ENCODE peak calls at places on chromosomes 6 and 20, in six cellular contexts. Q is prostate gland, X is AG09319, T is neural progenitor cell, N is HFFc6, Z is Calu3. B is an unnamed sample.

GRCh38 chr6:71222676-71223075 is 65.9 kb upstream of the OGFRL1 start:
- DNase-seq in N (no peak), Z (no peak), Q (no peak), T (no peak), X (no peak), B (no peak)

GRCh38 chr6:37338745-37339255 is 15.0 kb upstream of the RNF8 start:
- DNase-seq in T (no peak), N (no peak), Q (peak), X (no peak), Z (no peak), B (no peak)

GRCh38 chr6:83867043-83867442 is 7.6 kb downstream of the CYB5R4 start:
- DNase-seq in Z (no peak), N (no peak), T (no peak), Q (no peak), X (no peak), B (no peak)

GRCh38 chr6:130776287-130776925 is 50.8 kb upstream of the SMLR1 start:
- DNase-seq in Z (no peak), X (no peak), Q (no peak), T (no peak), N (no peak), B (no peak)

GRCh38 chr6:123873974-123874373 is 70.3 kb downstream of the NKAIN2 start:
- DNase-seq in Q (no peak), X (no peak), N (no peak), T (no peak), Z (no peak), B (no peak)

GRCh38 chr6:169975701-169976100 is 224.3 kb downstream of the ERMARD start:
- DNase-seq in T (no peak), X (no peak), Q (no peak), Z (no peak), N (no peak), B (no peak)

GRCh38 chr6:13538084-13538483 is 36.3 kb upstream of the SIRT5 start:
- DNase-seq in Q (no peak), Z (no peak), X (peak), T (no peak), N (peak), B (peak)

GRCh38 chr20:11331096-11331495 is 586.6 kb upstream of the BTBD3 start:
- DNase-seq in N (no peak), X (no peak), T (no peak), Z (no peak), Q (no peak), B (no peak)

GRCh38 chr6:79833264-79833663 is 114.1 kb downstream of the ELOVL4 start:
- DNase-seq in Z (no peak), X (no peak), N (no peak), Q (no peak), T (no peak), B (no peak)

GRCh38 chr6:315921-316752 is 23.9 kb downstream of the DUSP22 start:
- DNase-seq in Z (no peak), N (no peak), X (no peak), Q (no peak), T (no peak), B (no peak)

GRCh38 chr6:144482142-144482541 is 197.0 kb downstream of the UTRN start:
- DNase-seq in X (peak), N (peak), Z (peak), Q (peak), T (peak), B (peak)

GRCh38 chr6:163494279-163494727 is 79.8 kb downstream of the QKI start:
- DNase-seq in Q (peak), N (peak), X (no peak), T (no peak), Z (no peak), B (peak)

GRCh38 chr6:26358511-26358981 is 6.5 kb upstream of the BTN3A2 start:
- DNase-seq in Q (no peak), X (no peak), T (no peak), Z (no peak), N (no peak), B (no peak)

GRCh38 chr20:5703542-5704215 is 46.5 kb upstream of the SHLD1 start:
- DNase-seq in X (no peak), T (no peak), N (no peak), Q (peak), Z (no peak), B (no peak)

GRCh38 chr6:87858440-87858839 is 156.4 kb upstream of the AKIRIN2 start:
- DNase-seq in T (no peak), Q (no peak), X (no peak), N (no peak), Z (no peak), B (no peak)

DNA sequence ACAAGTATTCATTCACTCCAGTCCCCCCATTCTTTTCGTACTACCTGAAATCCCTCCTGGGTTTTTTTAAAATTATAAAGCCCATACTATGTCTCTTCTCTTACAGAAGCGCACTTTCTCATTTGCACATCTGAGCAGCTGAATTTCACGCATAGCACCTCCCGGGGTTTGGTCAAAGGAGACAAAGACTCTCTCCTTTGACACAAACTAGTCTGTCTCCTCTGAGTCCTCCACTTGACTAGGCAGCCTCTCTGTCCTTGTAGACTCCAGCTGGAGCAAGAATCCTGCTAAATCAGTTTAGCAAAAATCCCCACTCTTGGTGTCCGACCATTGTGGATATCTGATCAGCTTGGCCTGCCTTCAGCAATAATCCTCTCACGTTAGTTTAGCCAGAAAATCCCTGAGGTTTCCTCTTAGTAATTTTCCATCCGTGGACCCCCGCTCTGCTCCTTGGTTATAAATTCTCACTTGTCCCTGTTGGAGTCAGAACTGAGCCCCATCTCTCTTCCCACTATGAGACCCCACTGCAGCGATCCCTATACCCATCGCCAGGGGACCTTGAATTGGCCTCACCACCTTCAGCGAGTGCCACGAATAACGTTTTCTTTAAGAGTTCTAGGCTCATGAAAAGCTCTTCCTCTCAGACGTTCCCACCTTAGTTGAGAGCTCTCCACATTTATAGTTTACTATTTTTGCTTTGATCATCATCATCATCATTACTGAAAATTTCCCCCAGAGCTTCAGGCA is 29.0 kb downstream of the PDYN start:
- DNase-seq in N (no peak), X (no peak), Z (no peak), Q (no peak), T (peak), B (no peak)
- TF ChIP-seq CTCF in N (no peak), X (peak), Z (no peak), Q (no peak), T (peak), B (peak)

GRCh38 chr6:104941694-104942177 is 15.2 kb upstream of the LIN28B start:
- DNase-seq in Z (no peak), X (no peak), N (no peak), T (peak), Q (no peak), B (no peak)
- TF ChIP-seq CTCF in Z (peak), X (no peak), N (peak), T (no peak), Q (no peak), B (no peak)

DNA sequence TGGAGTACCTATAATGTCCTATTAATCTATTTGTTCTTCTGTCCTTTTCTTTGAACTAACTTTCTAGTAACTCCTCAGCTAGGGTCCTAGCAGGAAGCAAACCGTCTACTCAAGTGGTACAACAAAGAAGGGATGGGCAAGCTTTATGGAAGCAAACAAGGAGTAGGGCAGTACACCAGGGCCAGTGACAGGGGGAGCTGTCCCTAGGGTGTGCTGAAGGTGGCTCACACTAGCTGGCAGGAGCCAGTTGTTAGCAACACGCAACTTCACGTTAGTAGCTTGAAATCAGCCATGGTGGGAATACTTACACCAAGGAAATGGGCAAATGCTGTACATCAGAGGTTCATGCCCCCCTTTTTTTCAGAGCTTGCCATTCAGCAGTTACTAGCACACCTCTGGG is 74.0 kb upstream of the EYA2 start:
- DNase-seq in Z (no peak), Q (no peak), T (no peak), N (no peak), X (no peak), B (no peak)
- TF ChIP-seq CTCF in Z (no peak), Q (no peak), T (no peak), N (no peak), X (no peak), B (no peak)

DNA sequence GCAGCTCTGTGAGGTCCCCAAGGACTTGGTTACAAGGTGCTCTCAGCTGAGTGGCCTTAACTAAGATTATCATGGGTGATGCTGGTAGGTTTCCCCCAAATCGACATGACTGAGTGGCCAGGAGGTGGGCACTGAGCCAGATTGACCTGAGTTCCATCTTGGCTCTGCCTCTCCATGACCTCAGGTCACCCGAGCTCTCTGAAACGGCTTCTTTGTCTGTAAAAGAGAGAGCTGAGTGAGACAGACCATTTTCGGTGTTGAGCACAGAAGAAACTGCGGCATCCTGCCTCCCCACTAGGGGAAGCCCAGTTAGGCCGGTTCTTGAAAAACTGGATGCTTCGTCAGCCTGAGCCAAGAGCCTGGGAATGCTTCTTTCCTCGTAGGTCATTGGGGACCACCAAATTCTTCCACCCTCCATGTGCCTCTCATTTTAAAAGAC is 14.1 kb upstream of the STX16 start:
- DNase-seq in T (peak), X (no peak), N (no peak), Z (no peak), Q (no peak), B (no peak)
- TF ChIP-seq CTCF in T (peak), X (no peak), N (peak), Z (peak), Q (no peak), B (peak)

DNA sequence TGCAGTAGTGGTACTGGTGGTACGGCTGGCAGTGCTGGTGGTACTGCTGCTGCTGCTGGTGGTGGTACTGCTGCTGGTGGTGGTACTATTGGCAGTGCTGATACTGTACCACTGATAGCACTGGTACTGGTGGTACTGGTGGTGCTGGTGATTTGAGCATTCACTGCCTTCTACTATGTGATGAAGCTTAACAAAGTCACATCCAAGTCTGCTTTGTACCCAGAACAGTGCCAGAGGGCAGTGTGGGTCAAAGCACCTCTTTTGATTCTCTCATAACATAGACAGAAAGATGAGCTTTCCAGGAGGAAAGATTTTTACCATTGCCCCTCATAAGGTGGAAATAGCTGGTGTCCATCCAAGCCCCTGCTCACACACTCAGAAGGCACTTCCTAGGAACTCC is 48.7 kb downstream of the ANKRD6 start:
- DNase-seq in Q (no peak), N (no peak), T (no peak), X (no peak), Z (no peak), B (no peak)
- TF ChIP-seq CTCF in Q (no peak), N (no peak), T (no peak), X (no peak), Z (no peak), B (no peak)

DNA sequence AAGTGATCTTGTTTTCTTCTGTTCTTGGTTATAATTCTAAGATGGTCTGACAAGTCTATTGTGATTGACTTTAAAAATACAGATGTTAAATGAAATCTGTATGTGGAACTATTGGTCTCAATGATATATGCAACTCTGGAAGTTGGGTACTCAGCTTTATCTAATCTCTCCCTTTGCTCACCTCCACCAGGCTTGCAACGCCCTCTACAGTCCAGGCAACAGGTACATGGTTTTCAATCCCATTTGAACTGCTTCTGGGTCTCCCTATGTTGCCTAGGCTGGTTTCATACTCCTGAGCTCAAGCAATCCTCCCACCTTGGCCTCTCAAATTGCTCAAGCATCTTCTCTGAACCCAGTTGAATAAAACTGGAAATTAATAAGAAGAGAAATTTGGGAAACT is 25.6 kb upstream of the HLA-DQB1 start:
- DNase-seq in Q (peak), Z (peak), X (no peak), T (peak), N (no peak), B (no peak)
- TF ChIP-seq CTCF in Q (peak), Z (peak), X (no peak), T (peak), N (peak), B (peak)

DNA sequence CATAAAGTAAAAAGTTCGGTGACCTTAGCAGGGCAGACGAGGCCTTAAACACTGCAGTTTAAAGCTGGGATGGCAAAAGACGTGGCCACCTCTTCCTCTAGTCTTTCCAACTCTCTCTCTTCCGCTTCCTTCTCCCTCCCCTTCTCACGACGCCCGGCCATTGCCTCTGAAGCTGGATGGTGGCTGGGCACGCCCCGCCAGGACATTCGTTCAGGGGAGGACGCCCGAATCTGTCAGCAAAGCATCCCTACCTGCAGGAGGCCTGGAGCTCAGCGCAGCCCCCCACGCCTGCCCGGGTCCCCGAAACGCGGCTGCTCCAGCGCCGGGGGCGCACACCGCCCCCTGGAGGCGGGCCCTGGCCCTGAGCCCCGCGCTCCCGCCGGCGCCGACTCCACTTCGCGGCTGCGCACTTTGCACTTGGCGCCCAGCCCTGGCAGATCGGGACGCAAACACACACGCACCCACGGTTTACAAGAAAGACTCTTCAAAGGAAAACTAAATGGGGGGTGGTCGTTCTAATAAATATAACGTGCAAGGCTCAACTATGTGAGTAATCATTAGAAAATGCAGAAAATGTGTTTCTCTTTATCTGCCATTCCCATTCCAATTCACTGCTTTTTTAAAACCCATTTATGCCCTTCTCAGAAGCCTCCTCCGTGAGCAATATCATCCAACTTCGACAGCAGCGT is 54.7 kb upstream of the FOXC1 start:
- DNase-seq in Z (peak), N (no peak), T (peak), X (peak), Q (peak), B (no peak)
- TF ChIP-seq CTCF in Z (peak), N (peak), T (peak), X (peak), Q (peak), B (peak)

B was measured in AG09309.